ENCODE peak calls at places on chromosomes 6 and 20, in four cellular contexts. X is brain microvascular endothelial cell; G is stimulated activated naive CD8-positive, alpha-beta T cell treated with anti-CD3 and anti-CD28 coated beads, Interleukin-15, amount 100 ng/mL, for 72 hours; N is anterior cingulate cortex. E is an unnamed sample.

GRCh38 chr6:154868143-154868594 is 126.9 kb upstream of the TIAM2 start:
- DNase-seq in X (peak), N (no peak), G (no peak), E (peak)

GRCh38 chr6:50270427-50270826 is 220.7 kb upstream of the DEFB112 start:
- DNase-seq in N (no peak), X (no peak), G (no peak), E (no peak)

GRCh38 chr6:116876635-116877611 is at the start of gene RFX6:
- DNase-seq in N (no peak), X (no peak), G (no peak), E (no peak)

GRCh38 chr6:137975058-137975940 is 108.2 kb downstream of the TNFAIP3 start:
- DNase-seq in G (no peak), X (no peak), N (no peak), E (no peak)

GRCh38 chr20:45181639-45182038 is 6.9 kb downstream of the PI3 start:
- DNase-seq in G (no peak), X (no peak), N (no peak), E (no peak)

GRCh38 chr6:36752187-36752885 is 54.7 kb downstream of the RAB44 start:
- DNase-seq in N (no peak), X (no peak), G (no peak), E (no peak)

GRCh38 chr6:35453236-35453635 is 1.1 kb downstream of the FANCE start:
- DNase-seq in G (no peak), X (no peak), N (no peak), E (no peak)

GRCh38 chr6:106511274-106512047 is 117.8 kb downstream of the RTN4IP1 start:
- DNase-seq in X (no peak), G (peak), N (no peak), E (no peak)

GRCh38 chr20:33914871-33915270 is 78.8 kb upstream of the RALY start:
- DNase-seq in X (peak), G (peak), N (no peak), E (no peak)

GRCh38 chr20:35702051-35702823 is 3.0 kb downstream of the ROMO1 start:
- DNase-seq in X (no peak), G (no peak), N (no peak), E (no peak)

GRCh38 chr6:52074155-52074554 is 13.3 kb downstream of the PKHD1 start:
- DNase-seq in G (no peak), X (no peak), N (no peak), E (no peak)

GRCh38 chr20:35077872-35078271 is 14.7 kb downstream of the TRPC4AP start:
- DNase-seq in X (no peak), G (no peak), N (no peak), E (no peak)

GRCh38 chr20:31430568-31431095 is 9.8 kb upstream of the DEFB123 start:
- DNase-seq in X (no peak), N (no peak), G (no peak), E (no peak)

GRCh38 chr6:156687875-156688549 is 89.2 kb upstream of the ARID1B start:
- DNase-seq in G (no peak), X (peak), N (peak), E (no peak)

GRCh38 chr6:70310063-70310694 is 7.3 kb upstream of the COL9A1 start:
- DNase-seq in N (no peak), X (peak), G (no peak), E (peak)